ENCODE peak calls at places on chromosomes 11 and 22, in seven cellular contexts. T is right lobe of liver, Z is cardiac muscle cell, H is left ventricle myocardium inferior, G is ovary, D is IMR-90, O is body of pancreas. J is an unnamed sample.

GRCh38 chr11:8028766-8029165 is 41.6 kb downstream of the EIF3F start:
- DNase-seq in T (no peak), Z (no peak), H (no peak), G (no peak), D (no peak), O (no peak), J (no peak)

GRCh38 chr11:22753401-22753800 is 76.2 kb downstream of the SVIP start:
- DNase-seq in T (no peak), Z (no peak), H (no peak), G (no peak), D (no peak), O (no peak), J (no peak)

GRCh38 chr11:119889111-119889510 is 160.1 kb upstream of the NECTIN1 start:
- DNase-seq in T (no peak), Z (no peak), H (no peak), G (no peak), D (no peak), O (no peak), J (no peak)

GRCh38 chr11:69530278-69531070 is 49.0 kb downstream of the LINC01488 start:
- DNase-seq in T (peak; percentile 39), Z (no peak), H (no peak), G (no peak), D (no peak), O (no peak), J (no peak)

GRCh38 chr11:119490253-119491006 is 67.5 kb upstream of the THY1 start:
- DNase-seq in T (no peak), Z (no peak), H (no peak), G (no peak), D (no peak), O (no peak), J (no peak)

GRCh38 chr22:30881361-30882180 is 87.0 kb downstream of the MORC2 start:
- DNase-seq in T (peak; percentile 41), Z (peak; percentile 81), H (peak; percentile 48), G (no peak), D (no peak), O (no peak), J (no peak)

GRCh38 chr11:35313066-35313765 is 106.1 kb downstream of the SLC1A2 start:
- DNase-seq in T (no peak), Z (peak; percentile 7), H (no peak), G (no peak), D (no peak), O (no peak), J (no peak)

GRCh38 chr22:48800886-48801607 is 1026.6 kb downstream of the BRD1 start:
- DNase-seq in T (no peak), Z (no peak), H (no peak), G (no peak), D (no peak), O (no peak), J (no peak)

GRCh38 chr11:121536116-121536515 is 83.3 kb upstream of the SORL1-AS1 start:
- DNase-seq in T (no peak), Z (no peak), H (no peak), G (no peak), D (no peak), O (no peak), J (no peak)

GRCh38 chr22:34776827-34777226 is 289.1 kb upstream of the ISX start:
- DNase-seq in T (no peak), Z (no peak), H (no peak), G (no peak), D (no peak), O (no peak), J (no peak)

GRCh38 chr11:105046898-105047579 is 1.9 kb upstream of the CARD16 start:
- DNase-seq in T (no peak), Z (no peak), H (no peak), G (peak; percentile 24), D (peak; percentile 100), O (no peak), J (peak; percentile 88)

GRCh38 chr22:19598054-19598855 is 74.0 kb upstream of the CLDN5 start:
- DNase-seq in T (peak; percentile 65), Z (no peak), H (no peak), G (no peak), D (no peak), O (no peak), J (no peak)

GRCh38 chr11:67268036-67268683 is 1.9 kb downstream of the GRK2 start:
- DNase-seq in T (peak; percentile 26), Z (no peak), H (no peak), G (no peak), D (no peak), O (no peak), J (no peak)

GRCh38 chr22:21876486-21877176 is 9.2 kb upstream of the MAPK1 start:
- DNase-seq in T (no peak), Z (no peak), H (no peak), G (no peak), D (peak; percentile 68), O (no peak), J (no peak)

GRCh38 chr11:120079750-120080610 is 57.9 kb downstream of the TRIM29 start:
- DNase-seq in T (no peak), Z (no peak), H (peak; percentile 19), G (no peak), D (no peak), O (peak; percentile 50), J (no peak)

GRCh38 chr11:87007938-87008337 is 29.8 kb upstream of the TMEM135 start:
- DNase-seq in T (no peak), Z (no peak), H (no peak), G (no peak), D (peak; percentile 55), O (no peak), J (no peak)

GRCh38 chr11:118529584-118530175 is 1.3 kb upstream of the TMEM25 start:
- DNase-seq in T (no peak), Z (no peak), H (no peak), G (no peak), D (no peak), O (no peak), J (no peak)

GRCh38 chr11:134242376-134242775 is 10.8 kb downstream of the THYN1 start:
- DNase-seq in T (no peak), Z (no peak), H (no peak), G (no peak), D (no peak), O (no peak), J (no peak)

GRCh38 chr11:68145120-68145866 is 24.1 kb upstream of the CHKA start:
- DNase-seq in T (peak; percentile 70), Z (no peak), H (no peak), G (no peak), D (no peak), O (peak; percentile 72), J (no peak)

GRCh38 chr11:132898676-132899075 is 633.6 kb downstream of the OPCML start:
- DNase-seq in T (no peak), Z (no peak), H (no peak), G (no peak), D (peak; percentile 41), O (no peak), J (no peak)

GRCh38 chr11:33620423-33621120 is 80.1 kb downstream of the C11orf91 start:
- DNase-seq in T (no peak), Z (no peak), H (no peak), G (no peak), D (peak; percentile 87), O (no peak), J (peak; percentile 47)

GRCh38 chr22:20786048-20786447 is 12.1 kb downstream of the SERPIND1 start:
- DNase-seq in T (no peak), Z (no peak), H (no peak), G (no peak), D (no peak), O (no peak), J (no peak)

GRCh38 chr22:20788627-20789344 is 14.9 kb downstream of the SERPIND1 start:
- DNase-seq in T (no peak), Z (no peak), H (no peak), G (no peak), D (no peak), O (no peak), J (no peak)

GRCh38 chr22:20787223-20787622 is 13.3 kb downstream of the SERPIND1 start:
- DNase-seq in T (no peak), Z (no peak), H (no peak), G (no peak), D (no peak), O (no peak), J (no peak)

GRCh38 chr22:20786536-20786979 is 12.6 kb downstream of the SERPIND1 start:
- DNase-seq in T (no peak), Z (peak; percentile 90), H (no peak), G (no peak), D (no peak), O (peak; percentile 42), J (no peak)

GRCh38 chr22:20787746-20788626 is 14.1 kb downstream of the SERPIND1 start:
- DNase-seq in T (no peak), Z (peak; percentile 27), H (no peak), G (no peak), D (no peak), O (no peak), J (no peak)
- H3K36me3 ChIP-seq in T (peaks cover 52% of the 10 kb centered on the region), Z (no peaks in the 10 kb centered on the region), H (peaks cover 47% of the 10 kb centered on the region), G (no peaks in the 10 kb centered on the region), D (peaks cover 40% of the 10 kb centered on the region), O (no peaks in the 10 kb centered on the region), J (peaks cover 2% of the 10 kb centered on the region)

DNA sequence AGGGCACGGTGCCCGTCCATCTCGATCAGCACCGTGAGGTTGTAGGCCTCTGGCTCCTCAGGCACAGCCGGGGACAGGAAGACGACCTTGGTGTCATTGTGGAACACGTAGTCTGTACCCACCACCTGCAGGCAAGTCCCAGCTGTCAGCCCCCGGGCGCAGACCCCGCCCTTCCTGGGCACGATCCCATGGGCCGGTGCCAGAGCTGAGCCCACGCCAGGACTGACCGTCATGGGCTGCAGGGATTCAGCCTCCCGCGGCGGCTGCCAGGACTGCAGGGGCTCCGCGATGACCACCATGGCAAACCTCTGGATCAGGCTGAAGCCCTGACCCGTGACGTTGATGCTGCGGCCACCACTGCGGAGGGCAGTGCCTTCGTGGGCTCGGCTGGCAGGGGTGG is 11.8 kb upstream of the MAPK11 start:
- DNase-seq in T (no peak), Z (no peak), H (no peak), G (no peak), D (no peak), O (peak; percentile 61), J (no peak)
- H3K4me3 ChIP-seq in T (no peak overlapping the region), Z (no peak overlapping the region), H (no peak overlapping the region), G (no peak overlapping the region), D (no peak overlapping the region), O (no peak overlapping the region), J (no peak overlapping the region)

GRCh38 chr11:62788991-62789390 is 1.8 kb downstream of the TMEM179B start:
- DNase-seq in T (no peak), Z (no peak), H (no peak), G (no peak), D (no peak), O (no peak), J (no peak)
- TF ChIP-seq CTCF in T (no peak), Z (no peak), H (no peak), G (no peak), D (no peak), O (no peak), J (no peak)

GRCh38 chr11:76659672-76660532 is 10.6 kb downstream of the LRRC32 start:
- DNase-seq in T (no peak), Z (no peak), H (no peak), G (peak; percentile 23), D (no peak), O (no peak), J (no peak)

GRCh38 chr11:76661835-76662434 is 8.6 kb downstream of the LRRC32 start:
- DNase-seq in T (no peak), Z (no peak), H (no peak), G (peak; percentile 8), D (no peak), O (no peak), J (no peak)

GRCh38 chr11:76661306-76661751 is 9.2 kb downstream of the LRRC32 start:
- DNase-seq in T (no peak), Z (no peak), H (no peak), G (peak; percentile 18), D (no peak), O (no peak), J (no peak)

GRCh38 chr11:76658651-76659650 is 11.6 kb downstream of the LRRC32 start:
- DNase-seq in T (no peak), Z (no peak), H (no peak), G (peak; percentile 21), D (no peak), O (no peak), J (no peak)

GRCh38 chr11:76660533-76661305 is 9.8 kb downstream of the LRRC32 start:
- DNase-seq in T (no peak), Z (no peak), H (no peak), G (peak; percentile 23), D (no peak), O (no peak), J (no peak)
- H3K36me3 ChIP-seq in T (no peaks in the 10 kb centered on the region), Z (no peaks in the 10 kb centered on the region), H (peaks cover 60% of the 10 kb centered on the region), G (no peaks in the 10 kb centered on the region), D (peaks cover 11% of the 10 kb centered on the region), O (no peaks in the 10 kb centered on the region), J (no peaks in the 10 kb centered on the region)